ENCODE peak calls at places on chromosomes 2 and 18, in eight cellular contexts. R is activated naive CD4-positive, alpha-beta T cell treated with anti-CD3 and anti-CD28 coated beads, Interleukin-2, amount 10 ng/mL, durations not matched to agents 7 days and 5 days; F is natural killer cell treated with Interleukin-12 subunit alpha and Interleukin-12 subunit beta and Interleukin-15 and Interleukin-18, amount 100 ng/mL, for 72 hours; Q is activated CD4-positive, alpha-beta T cell treated with anti-CD3 and anti-CD28 coated beads, Interleukin-2, amount 50 U/mL, for 1 hour; V is NCI-H1436; L is AML-193; X is effector CD8-positive, alpha-beta T cell; B is PC-9. G is an unnamed sample.
A peak's percentile ranks its signal among the peaks of the same experiment; 100 is the strongest.

GRCh38 chr18:58552057-58552461 is 76.8 kb downstream of the ALPK2 start:
- DNase-seq in B (peak; percentile 93), Q (no peak), F (no peak), L (no peak), X (no peak), R (no peak), V (no peak), G (no peak)

GRCh38 chr18:76524900-76525698 is 30.1 kb upstream of the ZNF516 start:
- DNase-seq in X (no peak), R (no peak), F (no peak), Q (no peak), V (peak; percentile 86), L (no peak), B (peak; percentile 87), G (no peak)

GRCh38 chr2:231464576-231465540 is 574 bp upstream of the NCL start:
- DNase-seq in R (peak; percentile 98), B (no peak), L (peak; percentile 52), X (peak; percentile 96), Q (peak; percentile 98), V (peak; percentile 98), F (peak; percentile 97), G (peak; percentile 94)

GRCh38 chr2:18900691-18901113 is 311.3 kb upstream of the NT5C1B start:
- DNase-seq in F (no peak), B (peak; percentile 44), V (no peak), R (no peak), Q (no peak), X (no peak), L (no peak), G (no peak)

GRCh38 chr2:124778076-124778475 is 753.0 kb downstream of the CNTNAP5 start:
- DNase-seq in B (no peak), V (no peak), L (no peak), F (no peak), X (no peak), Q (no peak), R (no peak), G (no peak)

GRCh38 chr2:100494712-100495111 is 24.4 kb downstream of the NMS start:
- DNase-seq in V (no peak), Q (no peak), X (no peak), L (no peak), F (no peak), R (no peak), B (no peak), G (no peak)

GRCh38 chr2:157468931-157469708 is 25.2 kb upstream of the CYTIP start:
- DNase-seq in B (no peak), F (no peak), Q (no peak), R (no peak), L (peak; percentile 90), V (no peak), X (no peak), G (no peak)

GRCh38 chr2:170652637-170653417 is 62.3 kb upstream of the SP5 start:
- DNase-seq in B (no peak), V (no peak), Q (no peak), L (no peak), F (no peak), R (no peak), X (no peak), G (no peak)

GRCh38 chr18:73756256-73757091 is 391.2 kb downstream of the FBXO15 start:
- DNase-seq in B (no peak), F (no peak), V (no peak), Q (no peak), L (no peak), X (no peak), R (no peak), G (no peak)

GRCh38 chr2:121960251-121960650 is 204.8 kb downstream of the TSN start:
- DNase-seq in F (no peak), R (no peak), V (no peak), L (no peak), Q (no peak), B (no peak), X (no peak), G (no peak)

GRCh38 chr2:241241669-241242068 is 53.2 kb downstream of the ANO7 start:
- DNase-seq in L (no peak), R (no peak), B (no peak), F (no peak), V (no peak), Q (no peak), X (no peak), G (no peak)

GRCh38 chr2:85032621-85033020 is 61.7 kb downstream of the KCMF1 start:
- DNase-seq in L (no peak), F (no peak), B (no peak), Q (no peak), R (no peak), X (no peak), V (no peak), G (no peak)

GRCh38 chr2:180523629-180524340 is 456.6 kb upstream of the UBE2E3 start:
- DNase-seq in B (peak; percentile 85), Q (no peak), L (no peak), X (no peak), R (no peak), V (no peak), F (no peak), G (no peak)

GRCh38 chr2:43412121-43412753 is 183.6 kb downstream of the THADA start:
- DNase-seq in B (peak; percentile 57), X (no peak), Q (no peak), F (no peak), V (no peak), R (no peak), L (no peak), G (no peak)

GRCh38 chr2:64615844-64616536 is 37.7 kb downstream of the SERTAD2 start:
- DNase-seq in B (no peak), L (no peak), Q (no peak), X (no peak), R (peak; percentile 13), F (peak; percentile 44), V (no peak), G (no peak)

GRCh38 chr2:211867845-211868361 is 670.7 kb downstream of the ERBB4 start:
- DNase-seq in V (no peak), B (peak; percentile 35), L (peak; percentile 70), Q (no peak), R (no peak), X (no peak), F (no peak), G (no peak)

GRCh38 chr2:9021563-9022211 is 18.2 kb upstream of the MBOAT2 start:
- DNase-seq in B (no peak), F (no peak), L (no peak), Q (no peak), V (no peak), X (no peak), R (no peak), G (no peak)

GRCh38 chr18:40868110-40868858 is 1086.8 kb upstream of the PIK3C3 start:
- DNase-seq in F (no peak), V (no peak), X (no peak), B (peak; percentile 59), R (no peak), Q (no peak), L (no peak), G (no peak)

GRCh38 chr18:39462436-39462835 is 1896.8 kb upstream of the CELF4 start:
- DNase-seq in Q (no peak), X (no peak), V (no peak), L (no peak), B (no peak), R (no peak), F (no peak), G (no peak)